ENCODE peak calls at places on chromosomes 6 and 20, in six cellular contexts. G is brain microvascular endothelial cell; O is CD8-positive, alpha-beta T cell; H is CD4-positive, alpha-beta T cell; N is mesothelial cell of epicardium; E is fibroblast of lung. Z is an unnamed sample.

GRCh38 chr6:144190593-144190992 is 40.3 kb downstream of the STX11 start:
- DNase-seq in G (no peak), O (no peak), H (no peak), N (no peak), E (peak), Z (no peak)

GRCh38 chr6:62362097-62362496 is 76.1 kb upstream of the KHDRBS2 start:
- DNase-seq in G (no peak), O (no peak), H (no peak), N (no peak), E (no peak), Z (no peak)

GRCh38 chr20:56445540-56445939 is 22.9 kb upstream of the RTF2 start:
- DNase-seq in G (no peak), O (no peak), H (no peak), N (no peak), E (no peak), Z (no peak)

GRCh38 chr6:33733294-33734007 is 13.3 kb downstream of the IP6K3 start:
- DNase-seq in G (no peak), O (no peak), H (no peak), N (no peak), E (no peak), Z (no peak)

GRCh38 chr20:17650816-17651760 is 31.0 kb downstream of the RRBP1 start:
- DNase-seq in G (no peak), O (no peak), H (no peak), N (no peak), E (no peak), Z (no peak)

GRCh38 chr20:53757472-53757913 is 163.9 kb upstream of the ZNF217 start:
- DNase-seq in G (no peak), O (no peak), H (no peak), N (no peak), E (no peak), Z (no peak)

GRCh38 chr6:157773248-157773773 is 49.7 kb upstream of the SNX9 start:
- DNase-seq in G (no peak), O (no peak), H (no peak), N (no peak), E (no peak), Z (no peak)

GRCh38 chr6:104908031-104908430 is 48.3 kb upstream of the HACE1 start:
- DNase-seq in G (no peak), O (no peak), H (no peak), N (no peak), E (no peak), Z (no peak)

GRCh38 chr6:83600531-83600930 is 88.2 kb downstream of the PRSS35 start:
- DNase-seq in G (no peak), O (no peak), H (no peak), N (no peak), E (no peak), Z (no peak)

GRCh38 chr6:139762587-139763031 is 388.2 kb upstream of the CITED2 start:
- DNase-seq in G (no peak), O (no peak), H (no peak), N (no peak), E (no peak), Z (no peak)

GRCh38 chr6:35085359-35086281 is 55.5 kb downstream of the TCP11 start:
- DNase-seq in G (no peak), O (no peak), H (no peak), N (no peak), E (no peak), Z (no peak)

GRCh38 chr6:155958550-155958949 is 502.9 kb upstream of the NOX3 start:
- DNase-seq in G (no peak), O (no peak), H (no peak), N (no peak), E (no peak), Z (no peak)

GRCh38 chr6:2081155-2082138 is 164.0 kb downstream of the GMDS start:
- DNase-seq in G (no peak), O (no peak), H (no peak), N (no peak), E (peak), Z (no peak)

GRCh38 chr6:34093854-34094430 is 51.9 kb downstream of the GRM4 start:
- DNase-seq in G (no peak), O (no peak), H (no peak), N (no peak), E (no peak), Z (no peak)

GRCh38 chr6:160124007-160124406 is 2.4 kb downstream of the SLC22A1 start:
- DNase-seq in G (no peak), O (no peak), H (no peak), N (no peak), E (no peak), Z (no peak)

GRCh38 chr6:24933266-24933665 is 2.5 kb downstream of the RIPOR2 start:
- DNase-seq in G (no peak), O (no peak), H (no peak), N (no peak), E (no peak), Z (no peak)

GRCh38 chr6:3751019-3751729 is at the start of gene PXDC1:
- DNase-seq in G (no peak), O (peak), H (no peak), N (peak), E (no peak), Z (no peak)

GRCh38 chr6:142693446-142693845 is 251.5 kb downstream of the HIVEP2 start:
- DNase-seq in G (peak), O (no peak), H (no peak), N (no peak), E (peak), Z (no peak)

GRCh38 chr6:168149015-168149414 is 70.0 kb upstream of the FRMD1 start:
- DNase-seq in G (no peak), O (no peak), H (no peak), N (peak), E (no peak), Z (no peak)

GRCh38 chr20:1867495-1868260 is 27.5 kb upstream of the SIRPA start:
- DNase-seq in G (no peak), O (no peak), H (no peak), N (no peak), E (no peak), Z (no peak)

GRCh38 chr20:6994452-6994851 is 227.0 kb downstream of the BMP2 start:
- DNase-seq in G (peak), O (no peak), H (no peak), N (no peak), E (peak), Z (no peak)

GRCh38 chr6:6711832-6712231 is 123.3 kb downstream of the LY86 start:
- DNase-seq in G (no peak), O (no peak), H (no peak), N (no peak), E (no peak), Z (peak)

GRCh38 chr6:136508701-136509387 is 41.4 kb downstream of the MAP7 start:
- DNase-seq in G (no peak), O (no peak), H (no peak), N (no peak), E (peak), Z (no peak)

GRCh38 chr20:50471231-50471630 is 39.0 kb upstream of the PTPN1 start:
- DNase-seq in G (no peak), O (no peak), H (no peak), N (no peak), E (no peak), Z (no peak)

GRCh38 chr6:12064125-12064524 is 52.0 kb downstream of the HIVEP1 start:
- DNase-seq in G (no peak), O (no peak), H (no peak), N (no peak), E (peak), Z (no peak)

GRCh38 chr6:6221829-6222535 is 98.5 kb downstream of the F13A1 start:
- DNase-seq in G (no peak), O (no peak), H (no peak), N (no peak), E (no peak), Z (no peak)

GRCh38 chr20:25622049-25622448 is 1.8 kb downstream of the NANP start:
- DNase-seq in G (no peak), O (no peak), H (no peak), N (no peak), E (no peak), Z (no peak)

GRCh38 chr20:25622450-25623224 is 1.2 kb downstream of the NANP start:
- DNase-seq in G (no peak), O (no peak), H (no peak), N (no peak), E (peak), Z (no peak)

GRCh38 chr20:25624500-25624939 is 706 bp upstream of the NANP start:
- DNase-seq in G (no peak), O (no peak), H (no peak), N (no peak), E (no peak), Z (no peak)

GRCh38 chr20:25623225-25623735 is 534 bp downstream of the NANP start:
- DNase-seq in G (peak), O (no peak), H (peak), N (no peak), E (peak), Z (no peak)

GRCh38 chr20:25623736-25624499 is at the start of gene NANP:
- DNase-seq in G (peak), O (peak), H (peak), N (peak), E (peak), Z (peak)
- TF ChIP-seq CTCF in G (no peak), O (no peak), H (no peak), N (no peak), E (no peak), Z (no peak)

GRCh38 chr6:13813011-13813410 is 1.3 kb downstream of the MCUR1 start:
- DNase-seq in G (no peak), O (no peak), H (no peak), N (no peak), E (no peak), Z (no peak)

GRCh38 chr6:13812359-13812642 is 2.1 kb downstream of the MCUR1 start:
- DNase-seq in G (no peak), O (no peak), H (no peak), N (no peak), E (no peak), Z (no peak)

GRCh38 chr6:13814938-13815575 is 700 bp upstream of the MCUR1 start:
- DNase-seq in G (no peak), O (no peak), H (no peak), N (no peak), E (no peak), Z (no peak)

GRCh38 chr6:13813621-13814175 is 659 bp downstream of the MCUR1 start:
- DNase-seq in G (peak), O (no peak), H (peak), N (peak), E (peak), Z (no peak)

DNA sequence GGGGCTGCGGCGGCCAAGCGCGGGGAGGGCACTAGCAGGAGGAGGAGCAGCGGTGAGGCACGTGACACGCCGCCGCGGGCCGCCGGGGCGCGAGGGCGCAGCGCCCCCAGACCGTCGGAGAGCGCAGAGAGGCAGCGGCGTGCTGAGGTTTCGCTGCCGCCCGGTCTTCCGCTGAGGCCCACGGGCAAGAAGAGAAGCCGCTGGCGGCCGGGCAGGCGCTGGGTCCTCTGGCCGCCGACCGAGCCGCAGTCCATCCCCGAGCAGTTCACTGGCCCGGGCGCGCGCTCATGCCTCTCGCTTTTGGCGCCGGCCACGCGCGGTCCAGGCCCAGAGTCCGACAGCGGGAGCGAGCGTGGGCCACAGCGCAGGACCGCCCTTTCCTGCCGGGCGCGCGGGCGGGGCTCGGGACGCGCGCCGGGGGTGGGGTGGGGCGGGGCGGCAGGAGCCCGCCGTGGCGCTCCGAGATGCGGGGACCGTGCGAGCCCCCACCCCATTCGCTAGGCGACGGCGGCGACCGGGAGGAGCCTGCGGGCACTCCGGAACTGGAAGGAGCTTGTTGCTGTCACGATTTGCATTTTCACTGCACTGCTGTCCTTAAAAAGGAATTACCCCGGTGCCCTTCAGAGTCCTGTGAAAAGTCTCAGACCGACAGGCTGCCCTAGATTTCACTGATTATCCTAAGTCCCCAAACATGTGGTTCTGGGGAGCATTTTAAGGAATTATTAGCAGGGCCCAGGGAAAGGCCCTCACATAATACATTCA is at the start of gene MCUR1:
- DNase-seq in G (peak), O (peak), H (peak), N (peak), E (peak), Z (peak)
- TF ChIP-seq CTCF in G (no peak), O (no peak), H (peak), N (no peak), E (peak), Z (no peak)

DNA sequence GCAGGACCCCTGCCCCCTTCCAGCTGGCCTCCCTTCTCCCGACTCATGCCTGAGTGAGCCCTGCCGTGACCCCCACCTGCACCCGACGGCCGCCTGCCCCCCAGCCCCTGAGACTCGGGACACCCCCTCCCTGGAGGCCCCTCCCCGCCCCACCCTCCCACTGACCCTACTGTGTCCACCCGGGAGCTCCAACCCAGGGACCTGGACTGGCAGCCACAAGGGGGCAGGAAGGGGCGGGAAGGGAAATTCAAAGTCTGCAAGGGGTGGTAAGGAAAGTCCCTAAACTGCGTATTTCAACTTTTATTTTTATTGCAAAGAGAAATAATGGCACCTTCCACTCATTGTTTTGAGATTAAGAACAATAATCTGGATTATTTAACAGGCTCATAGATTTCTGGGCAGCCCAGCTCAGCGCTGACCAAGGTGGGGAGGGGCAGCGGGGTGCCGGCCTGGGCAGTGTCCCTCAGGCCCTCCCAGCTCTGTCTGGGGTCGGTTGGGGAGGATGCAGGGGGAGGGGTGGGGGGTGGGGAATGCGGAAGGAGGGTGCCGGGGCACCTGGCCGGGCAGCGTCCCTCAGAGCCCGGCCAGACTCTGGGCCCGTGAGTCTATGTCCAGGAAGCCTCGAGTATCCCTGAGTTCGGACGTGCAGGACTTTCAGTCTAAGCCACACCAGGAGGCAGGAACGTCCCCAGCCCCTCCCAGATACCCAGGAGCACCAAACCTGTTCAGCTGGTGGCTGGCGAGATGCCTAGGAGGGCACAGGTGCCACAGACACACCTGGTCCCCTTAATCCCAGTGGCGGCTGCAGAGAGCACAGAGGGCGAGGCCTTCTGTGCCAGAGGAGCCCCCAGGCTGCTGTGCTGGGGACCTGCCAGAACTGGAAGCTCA is 1.3 kb upstream of the PTK6 start:
- DNase-seq in G (no peak), O (peak), H (no peak), N (no peak), E (no peak), Z (no peak)
- TF ChIP-seq CTCF in G (no peak), O (peak), H (peak), N (peak), E (no peak), Z (no peak)

GRCh38 chr6:151255811-151256210 is 16.0 kb downstream of the AKAP12 start:
- DNase-seq in G (no peak), O (no peak), H (no peak), N (no peak), E (no peak), Z (no peak)

GRCh38 chr6:151260191-151260590 is 20.4 kb downstream of the AKAP12 start:
- DNase-seq in G (no peak), O (no peak), H (no peak), N (no peak), E (peak), Z (no peak)

GRCh38 chr6:151257984-151258445 is 18.2 kb downstream of the AKAP12 start:
- DNase-seq in G (no peak), O (no peak), H (no peak), N (no peak), E (peak), Z (no peak)

GRCh38 chr6:151252626-151253025 is 12.9 kb downstream of the AKAP12 start:
- DNase-seq in G (no peak), O (no peak), H (no peak), N (no peak), E (no peak), Z (no peak)

DNA sequence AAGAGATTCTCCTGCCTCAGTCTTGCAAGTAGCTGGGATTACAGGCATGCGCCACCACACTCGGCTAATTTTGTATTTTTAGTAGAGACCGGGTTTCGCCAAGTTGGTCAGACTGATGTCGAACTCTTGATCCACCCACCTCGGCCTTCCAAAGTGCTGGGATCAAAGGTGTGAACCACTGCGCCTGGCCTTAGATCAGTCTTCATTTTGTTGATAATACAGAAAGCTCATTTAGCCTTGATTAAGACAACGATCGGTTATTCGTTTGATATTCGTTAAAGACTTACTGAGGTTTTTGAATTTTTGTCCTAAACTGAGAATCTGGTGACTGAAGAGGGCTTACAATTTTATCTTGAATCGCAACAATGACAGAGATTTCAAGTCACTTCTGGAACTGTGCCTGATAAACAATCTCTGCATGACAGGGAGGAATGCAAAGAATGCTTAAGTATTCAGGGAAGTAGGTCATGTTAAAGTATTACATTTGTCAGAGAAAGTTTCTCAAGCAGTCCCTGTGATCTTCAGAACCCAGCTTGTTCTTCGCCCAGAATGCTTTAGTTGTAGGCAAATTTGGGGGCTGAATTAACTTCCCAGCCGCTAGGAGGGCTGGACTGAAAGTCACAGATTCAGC is 14.8 kb downstream of the AKAP12 start:
- DNase-seq in G (peak), O (no peak), H (no peak), N (no peak), E (peak), Z (no peak)
- TF ChIP-seq CTCF in G (peak), O (no peak), H (no peak), N (no peak), E (no peak), Z (no peak)

GRCh38 chr6:169287675-169288074 is 34.0 kb upstream of the THBS2 start:
- DNase-seq in G (no peak), O (no peak), H (no peak), N (no peak), E (no peak), Z (no peak)
- TF ChIP-seq CTCF in G (peak), O (no peak), H (no peak), N (no peak), E (no peak), Z (no peak)

GRCh38 chr20:60976913-60977312 is 275.1 kb upstream of the CDH4 start:
- DNase-seq in G (no peak), O (no peak), H (no peak), N (no peak), E (no peak), Z (no peak)
- TF ChIP-seq CTCF in G (no peak), O (no peak), H (no peak), N (no peak), E (no peak), Z (no peak)

GRCh38 chr6:137638926-137639706 is 144.9 kb upstream of the OLIG3 start:
- DNase-seq in G (no peak), O (no peak), H (no peak), N (no peak), E (peak), Z (no peak)

GRCh38 chr6:137645850-137646249 is 151.7 kb upstream of the OLIG3 start:
- DNase-seq in G (no peak), O (no peak), H (no peak), N (no peak), E (no peak), Z (no peak)

GRCh38 chr6:137640086-137640485 is 145.9 kb upstream of the OLIG3 start:
- DNase-seq in G (no peak), O (no peak), H (no peak), N (no peak), E (no peak), Z (no peak)

GRCh38 chr6:137637161-137637560 is 143.0 kb upstream of the OLIG3 start:
- DNase-seq in G (peak), O (no peak), H (no peak), N (no peak), E (peak), Z (no peak)

DNA sequence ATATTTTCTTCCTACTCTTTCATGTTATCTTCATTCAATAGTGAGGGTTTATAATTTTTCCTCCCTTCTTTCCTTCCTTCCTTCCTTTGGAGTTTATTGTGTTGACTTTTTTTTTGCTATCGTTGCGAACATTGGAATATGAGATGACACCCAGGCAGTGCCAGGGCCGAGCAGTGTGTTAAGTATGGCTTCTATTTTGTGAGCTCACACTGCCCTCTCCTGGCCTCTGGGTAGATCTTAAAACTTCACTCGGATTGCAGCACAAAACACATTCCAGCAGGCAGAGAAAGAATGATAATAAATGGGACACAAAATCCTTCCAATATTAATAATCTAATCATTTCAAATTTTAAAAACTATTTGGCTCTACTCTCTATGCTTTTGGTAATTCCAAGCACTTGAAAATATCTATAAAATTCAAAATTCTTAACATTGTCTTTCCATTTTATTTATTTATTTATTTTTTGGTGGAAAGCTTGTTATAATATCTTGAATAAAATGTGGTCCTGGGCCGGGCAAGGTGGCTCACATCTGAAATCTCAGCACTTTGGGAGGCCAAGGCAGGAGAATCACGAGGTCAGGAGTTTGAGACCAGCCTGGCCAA is 147.4 kb upstream of the OLIG3 start:
- DNase-seq in G (peak), O (peak), H (peak), N (peak), E (peak), Z (peak)
- TF ChIP-seq CTCF in G (peak), O (peak), H (peak), N (peak), E (peak), Z (peak)